ENCODE peak calls at places on chromosome 19, in five cellular contexts. One of them, this sample, is unnamed.

GRCh38 chr19:28598861-28599260 is 614.1 kb downstream of the UQCRFS1 start:
- DNase-seq in PC-9: no peak
- DNase-seq in colonic mucosa: no peak
- DNase-seq in upper lobe of right lung: no peak
- DNase-seq in tibial nerve: no peak
- DNase-seq in this sample: no peak

GRCh38 chr19:11479470-11480080 is 1.3 kb downstream of the ELAVL3 start:
- DNase-seq in PC-9: no peak
- DNase-seq in colonic mucosa: peak; percentile 66
- DNase-seq in upper lobe of right lung: no peak
- DNase-seq in tibial nerve: no peak
- DNase-seq in this sample: no peak

GRCh38 chr19:34253711-34254551 is 423 bp upstream of the GARRE1 start:
- DNase-seq in PC-9: peak; percentile 56
- DNase-seq in colonic mucosa: peak; percentile 94
- DNase-seq in upper lobe of right lung: peak; percentile 96
- DNase-seq in tibial nerve: no peak
- DNase-seq in this sample: no peak

GRCh38 chr19:47315125-47315821 is 5.6 kb downstream of the C5AR1 start:
- DNase-seq in PC-9: peak; percentile 98
- DNase-seq in colonic mucosa: peak; percentile 38
- DNase-seq in upper lobe of right lung: peak; percentile 80
- DNase-seq in tibial nerve: no peak
- DNase-seq in this sample: no peak

GRCh38 chr19:29663861-29664752 is 1.2 kb upstream of the PLEKHF1 start:
- DNase-seq in PC-9: peak; percentile 92
- DNase-seq in colonic mucosa: no peak
- DNase-seq in upper lobe of right lung: peak; percentile 62
- DNase-seq in tibial nerve: no peak
- DNase-seq in this sample: no peak

GRCh38 chr19:35013047-35013819 is 13.1 kb downstream of the GRAMD1A start:
- DNase-seq in PC-9: no peak
- DNase-seq in colonic mucosa: peak; percentile 78
- DNase-seq in upper lobe of right lung: peak; percentile 89
- DNase-seq in tibial nerve: peak; percentile 49
- DNase-seq in this sample: no peak

GRCh38 chr19:10086032-10086903 is at the start of gene SHFL:
- DNase-seq in PC-9: peak; percentile 46
- DNase-seq in colonic mucosa: peak; percentile 86
- DNase-seq in upper lobe of right lung: peak; percentile 91
- DNase-seq in tibial nerve: peak; percentile 59
- DNase-seq in this sample: no peak

GRCh38 chr19:35124098-35125060 is 8.8 kb downstream of the FXYD3 start:
- DNase-seq in PC-9: peak; percentile 76
- DNase-seq in colonic mucosa: peak; percentile 97
- DNase-seq in upper lobe of right lung: peak; percentile 96
- DNase-seq in tibial nerve: peak; percentile 93
- DNase-seq in this sample: peak; percentile 69

GRCh38 chr19:18612772-18613588 is at the start of gene TMEM59L:
- DNase-seq in PC-9: no peak
- DNase-seq in colonic mucosa: no peak
- DNase-seq in upper lobe of right lung: no peak
- DNase-seq in tibial nerve: no peak
- DNase-seq in this sample: no peak

GRCh38 chr19:38059897-38060296 is 152.9 kb downstream of the SIPA1L3 start:
- DNase-seq in PC-9: no peak
- DNase-seq in colonic mucosa: no peak
- DNase-seq in upper lobe of right lung: no peak
- DNase-seq in tibial nerve: no peak
- DNase-seq in this sample: no peak

GRCh38 chr19:46494936-46495788 is 505 bp downstream of the PNMA8B start:
- DNase-seq in PC-9: no peak
- DNase-seq in colonic mucosa: no peak
- DNase-seq in upper lobe of right lung: no peak
- DNase-seq in tibial nerve: no peak
- DNase-seq in this sample: no peak

GRCh38 chr19:46659151-46660007 is 1.6 kb downstream of the DACT3 start:
- DNase-seq in PC-9: no peak
- DNase-seq in colonic mucosa: peak; percentile 38
- DNase-seq in upper lobe of right lung: peak; percentile 68
- DNase-seq in tibial nerve: no peak
- DNase-seq in this sample: no peak

GRCh38 chr19:17405250-17406038 is at the start of gene BST2:
- DNase-seq in PC-9: peak; percentile 73
- DNase-seq in colonic mucosa: peak; percentile 38
- DNase-seq in upper lobe of right lung: no peak
- DNase-seq in tibial nerve: peak; percentile 27
- DNase-seq in this sample: no peak

GRCh38 chr19:36987091-36987490 is 71.0 kb downstream of the ZNF568 start:
- DNase-seq in PC-9: no peak
- DNase-seq in colonic mucosa: no peak
- DNase-seq in upper lobe of right lung: no peak
- DNase-seq in tibial nerve: no peak
- DNase-seq in this sample: no peak

GRCh38 chr19:3047307-3048189 is 14.7 kb downstream of the TLE5 start:
- DNase-seq in PC-9: peak; percentile 54
- DNase-seq in colonic mucosa: peak; percentile 95
- DNase-seq in upper lobe of right lung: peak; percentile 82
- DNase-seq in tibial nerve: peak; percentile 93
- DNase-seq in this sample: no peak

GRCh38 chr19:13705928-13706447 is 58.3 kb upstream of the MRI1 start:
- DNase-seq in PC-9: no peak
- DNase-seq in colonic mucosa: no peak
- DNase-seq in upper lobe of right lung: no peak
- DNase-seq in tibial nerve: no peak
- DNase-seq in this sample: no peak

GRCh38 chr19:8269724-8270123 is 38.4 kb downstream of the CD320 start:
- DNase-seq in PC-9: peak; percentile 32
- DNase-seq in colonic mucosa: no peak
- DNase-seq in upper lobe of right lung: no peak
- DNase-seq in tibial nerve: no peak
- DNase-seq in this sample: no peak

GRCh38 chr19:35693835-35694599 is 10.3 kb upstream of the ZBTB32 start:
- DNase-seq in PC-9: peak; percentile 69
- DNase-seq in colonic mucosa: peak; percentile 93
- DNase-seq in upper lobe of right lung: peak; percentile 89
- DNase-seq in tibial nerve: peak; percentile 71
- DNase-seq in this sample: peak; percentile 68

GRCh38 chr19:34831714-34832113 is 58.7 kb upstream of the ZNF599 start:
- DNase-seq in PC-9: no peak
- DNase-seq in colonic mucosa: no peak
- DNase-seq in upper lobe of right lung: no peak
- DNase-seq in tibial nerve: no peak
- DNase-seq in this sample: no peak

GRCh38 chr19:1238373-1239303 is 833 bp upstream of the CBARP start:
- DNase-seq in PC-9: no peak
- DNase-seq in colonic mucosa: no peak
- DNase-seq in upper lobe of right lung: peak; percentile 65
- DNase-seq in tibial nerve: no peak
- DNase-seq in this sample: no peak

GRCh38 chr19:18322318-18322758 is 538 bp downstream of the LSM4 start:
- DNase-seq in PC-9: no peak
- DNase-seq in colonic mucosa: peak; percentile 87
- DNase-seq in upper lobe of right lung: no peak
- DNase-seq in tibial nerve: no peak
- DNase-seq in this sample: no peak

GRCh38 chr19:1855040-1855827 is 7.0 kb upstream of the REXO1 start:
- DNase-seq in PC-9: peak; percentile 54
- DNase-seq in colonic mucosa: peak; percentile 95
- DNase-seq in upper lobe of right lung: peak; percentile 94
- DNase-seq in tibial nerve: peak; percentile 78
- DNase-seq in this sample: peak; percentile 53

GRCh38 chr19:32018014-32018413 is 327.4 kb upstream of the ZNF507 start:
- DNase-seq in PC-9: no peak
- DNase-seq in colonic mucosa: no peak
- DNase-seq in upper lobe of right lung: no peak
- DNase-seq in tibial nerve: peak; percentile 30
- DNase-seq in this sample: no peak

GRCh38 chr19:12065100-12065538 is 588 bp downstream of the ZNF844 start:
- DNase-seq in PC-9: peak; percentile 36
- DNase-seq in colonic mucosa: peak; percentile 32
- DNase-seq in upper lobe of right lung: no peak
- DNase-seq in tibial nerve: no peak
- DNase-seq in this sample: no peak

GRCh38 chr19:13790354-13790753 is 4.9 kb upstream of the ZSWIM4 start:
- DNase-seq in PC-9: no peak
- DNase-seq in colonic mucosa: no peak
- DNase-seq in upper lobe of right lung: no peak
- DNase-seq in tibial nerve: no peak
- DNase-seq in this sample: no peak

GRCh38 chr19:2714531-2715269 is 6.5 kb downstream of the DIRAS1 start:
- DNase-seq in PC-9: no peak
- DNase-seq in colonic mucosa: no peak
- DNase-seq in upper lobe of right lung: no peak
- DNase-seq in tibial nerve: no peak
- DNase-seq in this sample: no peak

GRCh38 chr19:17751912-17752273 is 616 bp downstream of the FCHO1 start:
- DNase-seq in PC-9: no peak
- DNase-seq in colonic mucosa: no peak
- DNase-seq in upper lobe of right lung: no peak
- DNase-seq in tibial nerve: no peak
- DNase-seq in this sample: no peak

GRCh38 chr19:3494559-3494958 is 5.9 kb downstream of the DOHH start:
- DNase-seq in PC-9: no peak
- DNase-seq in colonic mucosa: no peak
- DNase-seq in upper lobe of right lung: no peak
- DNase-seq in tibial nerve: no peak
- DNase-seq in this sample: no peak

GRCh38 chr19:17560205-17560595 is 4.8 kb downstream of the COLGALT1 start:
- DNase-seq in PC-9: peak; percentile 60
- DNase-seq in colonic mucosa: no peak
- DNase-seq in upper lobe of right lung: peak; percentile 85
- DNase-seq in tibial nerve: no peak
- DNase-seq in this sample: no peak

GRCh38 chr19:15595069-15595468 is 19.9 kb upstream of the CYP4F8 start:
- DNase-seq in PC-9: peak; percentile 94
- DNase-seq in colonic mucosa: no peak
- DNase-seq in upper lobe of right lung: no peak
- DNase-seq in tibial nerve: no peak
- DNase-seq in this sample: peak; percentile 83

GRCh38 chr19:28324275-28325060 is 888.5 kb downstream of the UQCRFS1 start:
- DNase-seq in PC-9: no peak
- DNase-seq in colonic mucosa: no peak
- DNase-seq in upper lobe of right lung: no peak
- DNase-seq in tibial nerve: no peak
- DNase-seq in this sample: no peak

GRCh38 chr19:3467437-3468198 is 12.7 kb downstream of the SMIM24 start:
- DNase-seq in PC-9: no peak
- DNase-seq in colonic mucosa: no peak
- DNase-seq in upper lobe of right lung: no peak
- DNase-seq in tibial nerve: no peak
- DNase-seq in this sample: no peak

GRCh38 chr19:46296722-46297431 is at the start of gene HIF3A:
- DNase-seq in PC-9: no peak
- DNase-seq in colonic mucosa: peak; percentile 74
- DNase-seq in upper lobe of right lung: peak; percentile 86
- DNase-seq in tibial nerve: no peak
- DNase-seq in this sample: no peak

GRCh38 chr19:51016798-51017683 is 2.5 kb downstream of the KLK10 start:
- DNase-seq in PC-9: peak; percentile 88
- DNase-seq in colonic mucosa: no peak
- DNase-seq in upper lobe of right lung: no peak
- DNase-seq in tibial nerve: peak; percentile 21
- DNase-seq in this sample: no peak
- H3K4me3 ChIP-seq in PC-9: peak overlapping the region; percentile 79
- H3K4me3 ChIP-seq in colonic mucosa: no peak overlapping the region
- H3K4me3 ChIP-seq in upper lobe of right lung: no peak overlapping the region
- H3K4me3 ChIP-seq in tibial nerve: no peak overlapping the region
- H3K4me3 ChIP-seq in this sample: peak overlapping the region; percentile 13

GRCh38 chr19:56350416-56351045 is 35.9 kb upstream of the ZSCAN5A start:
- DNase-seq in PC-9: no peak
- DNase-seq in colonic mucosa: peak; percentile 49
- DNase-seq in upper lobe of right lung: no peak
- DNase-seq in tibial nerve: no peak
- DNase-seq in this sample: no peak
- TF ChIP-seq CTCF in PC-9: peak; percentile 92
- TF ChIP-seq CTCF in colonic mucosa: peak; percentile 96
- TF ChIP-seq CTCF in upper lobe of right lung: peak; percentile 91
- TF ChIP-seq CTCF in tibial nerve: peak; percentile 57
- TF ChIP-seq CTCF in this sample: peak; percentile 42

DNA sequence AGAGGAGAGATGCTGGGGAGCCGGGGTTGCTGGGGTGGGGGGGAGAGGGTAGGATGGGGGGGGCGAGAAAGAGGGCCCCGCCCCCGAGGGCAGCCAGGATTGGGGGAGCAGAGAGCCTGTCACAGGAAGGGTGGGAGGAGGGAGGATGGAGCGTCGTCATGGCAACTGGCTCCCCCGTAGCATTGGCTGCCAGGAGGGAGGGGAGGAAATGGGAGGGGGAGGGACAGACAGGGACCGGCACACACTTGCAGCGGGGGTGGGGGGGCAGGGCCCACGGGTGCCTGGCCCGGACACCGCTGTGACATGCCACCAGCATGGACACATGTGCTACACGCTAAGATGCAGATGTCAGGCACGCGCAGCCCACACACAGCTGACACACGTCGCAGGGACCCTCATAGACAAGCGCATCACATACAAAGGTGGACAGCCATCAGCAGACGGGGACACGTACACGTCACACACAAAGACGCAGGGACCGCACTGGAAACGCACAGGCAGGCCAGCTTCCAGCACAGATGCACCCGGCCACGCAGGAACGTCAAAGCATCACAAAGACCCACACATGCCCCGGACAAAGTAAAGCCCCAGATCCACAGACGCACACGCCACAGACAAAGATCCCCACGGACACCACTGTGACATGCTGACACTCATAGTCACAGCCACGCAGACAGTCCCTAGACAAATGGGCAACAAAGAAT is at the start of gene LMTK3:
- DNase-seq in PC-9: no peak
- DNase-seq in colonic mucosa: no peak
- DNase-seq in upper lobe of right lung: no peak
- DNase-seq in tibial nerve: no peak
- DNase-seq in this sample: no peak
- H3K4me3 ChIP-seq in PC-9: no peak within 1 kb of the TSS
- H3K4me3 ChIP-seq in colonic mucosa: no peak within 1 kb of the TSS
- H3K4me3 ChIP-seq in upper lobe of right lung: peak within 1 kb of the TSS; percentile 28
- H3K4me3 ChIP-seq in tibial nerve: no peak within 1 kb of the TSS
- H3K4me3 ChIP-seq in this sample: no peak within 1 kb of the TSS

GRCh38 chr19:5806133-5806489 is 1.2 kb downstream of the NRTN start:
- DNase-seq in PC-9: no peak
- DNase-seq in colonic mucosa: no peak
- DNase-seq in upper lobe of right lung: no peak
- DNase-seq in tibial nerve: no peak
- DNase-seq in this sample: no peak
- TF ChIP-seq CTCF in PC-9: peak; percentile 41
- TF ChIP-seq CTCF in colonic mucosa: peak; percentile 35
- TF ChIP-seq CTCF in upper lobe of right lung: no peak
- TF ChIP-seq CTCF in tibial nerve: no peak
- TF ChIP-seq CTCF in this sample: no peak

GRCh38 chr19:41929536-41930071 is 1.4 kb upstream of the ERFL start:
- DNase-seq in PC-9: no peak
- DNase-seq in colonic mucosa: no peak
- DNase-seq in upper lobe of right lung: no peak
- DNase-seq in tibial nerve: no peak
- DNase-seq in this sample: no peak
- H3K4me3 ChIP-seq in PC-9: no peak overlapping the region
- H3K4me3 ChIP-seq in colonic mucosa: no peak overlapping the region
- H3K4me3 ChIP-seq in upper lobe of right lung: no peak overlapping the region
- H3K4me3 ChIP-seq in tibial nerve: no peak overlapping the region
- H3K4me3 ChIP-seq in this sample: no peak overlapping the region

GRCh38 chr19:49056101-49056901 is 1.2 kb downstream of the CGB7 start:
- DNase-seq in PC-9: peak; percentile 54
- DNase-seq in colonic mucosa: peak; percentile 72
- DNase-seq in upper lobe of right lung: peak; percentile 82
- DNase-seq in tibial nerve: peak; percentile 25
- DNase-seq in this sample: no peak
- TF ChIP-seq CTCF in PC-9: peak; percentile 78
- TF ChIP-seq CTCF in colonic mucosa: no peak
- TF ChIP-seq CTCF in upper lobe of right lung: peak; percentile 37
- TF ChIP-seq CTCF in tibial nerve: no peak
- TF ChIP-seq CTCF in this sample: no peak